ENCODE peak calls at places on chromosomes 3 and 15, in six cellular contexts. One of them, this sample, is unnamed.

GRCh38 chr15:67082007-67082536 is 16.7 kb downstream of the SMAD3 start:
- DNase-seq in gastrocnemius medialis: peak
- DNase-seq in mucosa of descending colon: no peak
- DNase-seq in effector memory CD4-positive, alpha-beta T cell: peak
- DNase-seq in BJ: no peak
- DNase-seq in testis: no peak
- DNase-seq in this sample: no peak

GRCh38 chr3:18245721-18246120 is 179.4 kb downstream of the SATB1 start:
- DNase-seq in gastrocnemius medialis: no peak
- DNase-seq in mucosa of descending colon: no peak
- DNase-seq in effector memory CD4-positive, alpha-beta T cell: no peak
- DNase-seq in BJ: no peak
- DNase-seq in testis: no peak
- DNase-seq in this sample: no peak

GRCh38 chr3:132008841-132009638 is 25.8 kb downstream of the CPNE4 start:
- DNase-seq in gastrocnemius medialis: no peak
- DNase-seq in mucosa of descending colon: no peak
- DNase-seq in effector memory CD4-positive, alpha-beta T cell: no peak
- DNase-seq in BJ: no peak
- DNase-seq in testis: no peak
- DNase-seq in this sample: no peak

GRCh38 chr3:149626671-149627070 is 31.2 kb downstream of the WWTR1 start:
- DNase-seq in gastrocnemius medialis: no peak
- DNase-seq in mucosa of descending colon: no peak
- DNase-seq in effector memory CD4-positive, alpha-beta T cell: no peak
- DNase-seq in BJ: no peak
- DNase-seq in testis: no peak
- DNase-seq in this sample: no peak

GRCh38 chr3:160948273-160948672 is 156.9 kb downstream of the B3GALNT1 start:
- DNase-seq in gastrocnemius medialis: no peak
- DNase-seq in mucosa of descending colon: no peak
- DNase-seq in effector memory CD4-positive, alpha-beta T cell: no peak
- DNase-seq in BJ: no peak
- DNase-seq in testis: no peak
- DNase-seq in this sample: peak

GRCh38 chr3:81554805-81555204 is 206.6 kb downstream of the GBE1 start:
- DNase-seq in gastrocnemius medialis: no peak
- DNase-seq in mucosa of descending colon: no peak
- DNase-seq in effector memory CD4-positive, alpha-beta T cell: no peak
- DNase-seq in BJ: no peak
- DNase-seq in testis: no peak
- DNase-seq in this sample: no peak

GRCh38 chr3:123063034-123063433 is 3.8 kb upstream of the PDIA5 start:
- DNase-seq in gastrocnemius medialis: no peak
- DNase-seq in mucosa of descending colon: no peak
- DNase-seq in effector memory CD4-positive, alpha-beta T cell: no peak
- DNase-seq in BJ: no peak
- DNase-seq in testis: no peak
- DNase-seq in this sample: no peak

GRCh38 chr3:12363397-12364195 is 74.7 kb downstream of the PPARG start:
- DNase-seq in gastrocnemius medialis: no peak
- DNase-seq in mucosa of descending colon: no peak
- DNase-seq in effector memory CD4-positive, alpha-beta T cell: no peak
- DNase-seq in BJ: no peak
- DNase-seq in testis: no peak
- DNase-seq in this sample: no peak

GRCh38 chr15:82045179-82045891 is 483 bp downstream of the MEX3B start:
- DNase-seq in gastrocnemius medialis: peak
- DNase-seq in mucosa of descending colon: peak
- DNase-seq in effector memory CD4-positive, alpha-beta T cell: no peak
- DNase-seq in BJ: no peak
- DNase-seq in testis: peak
- DNase-seq in this sample: no peak

GRCh38 chr3:186985713-186986364 is 55.5 kb downstream of the ST6GAL1 start:
- DNase-seq in gastrocnemius medialis: no peak
- DNase-seq in mucosa of descending colon: no peak
- DNase-seq in effector memory CD4-positive, alpha-beta T cell: no peak
- DNase-seq in BJ: no peak
- DNase-seq in testis: no peak
- DNase-seq in this sample: no peak

GRCh38 chr3:32843504-32844321 is 25.9 kb downstream of the TRIM71 start:
- DNase-seq in gastrocnemius medialis: no peak
- DNase-seq in mucosa of descending colon: no peak
- DNase-seq in effector memory CD4-positive, alpha-beta T cell: no peak
- DNase-seq in BJ: no peak
- DNase-seq in testis: no peak
- DNase-seq in this sample: no peak

GRCh38 chr15:47523669-47524068 is 193.6 kb upstream of the SEMA6D start:
- DNase-seq in gastrocnemius medialis: no peak
- DNase-seq in mucosa of descending colon: no peak
- DNase-seq in effector memory CD4-positive, alpha-beta T cell: no peak
- DNase-seq in BJ: no peak
- DNase-seq in testis: no peak
- DNase-seq in this sample: no peak

GRCh38 chr3:65992106-65992505 is 46.6 kb downstream of the MAGI1 start:
- DNase-seq in gastrocnemius medialis: no peak
- DNase-seq in mucosa of descending colon: no peak
- DNase-seq in effector memory CD4-positive, alpha-beta T cell: no peak
- DNase-seq in BJ: no peak
- DNase-seq in testis: no peak
- DNase-seq in this sample: no peak
- H3K4me3 ChIP-seq in gastrocnemius medialis: no peak
- H3K4me3 ChIP-seq in mucosa of descending colon: no peak
- H3K4me3 ChIP-seq in effector memory CD4-positive, alpha-beta T cell: no peak
- H3K4me3 ChIP-seq in BJ: no peak
- H3K4me3 ChIP-seq in testis: no peak
- H3K4me3 ChIP-seq in this sample: no peak

DNA sequence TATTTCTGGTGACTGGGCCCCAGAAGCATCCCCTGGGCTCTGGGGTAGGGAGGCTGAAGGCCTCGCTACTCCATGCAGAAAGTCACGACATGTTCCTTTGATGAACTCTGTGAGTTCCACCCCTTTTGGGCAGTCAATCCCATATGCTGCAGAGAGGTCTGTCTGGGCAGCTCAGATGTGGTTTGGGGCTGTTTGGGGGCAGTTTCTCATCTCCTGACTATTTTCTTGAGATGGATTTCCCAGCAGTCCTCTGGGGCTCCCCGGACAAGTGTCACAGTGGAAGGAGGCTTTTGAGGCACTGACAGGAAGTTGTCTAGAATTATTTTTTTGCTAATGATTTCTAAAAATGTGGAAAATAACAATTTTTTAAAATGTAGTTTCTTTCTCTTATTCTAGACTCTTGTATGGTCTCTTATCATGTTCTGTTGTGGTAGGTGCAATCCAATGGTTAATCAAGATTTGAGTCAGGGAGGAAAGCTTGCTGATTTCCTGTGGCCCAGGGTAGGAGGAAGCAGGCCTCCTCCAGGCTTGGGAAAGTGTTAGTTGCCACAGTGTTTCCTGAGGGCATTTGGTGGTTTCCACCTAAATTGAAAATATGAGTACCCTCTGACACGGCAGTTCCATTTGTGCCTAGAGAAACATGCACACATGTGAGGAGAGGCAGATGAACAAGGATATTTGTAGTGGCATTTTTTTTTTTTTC is 19.9 kb upstream of the TATDN2 start:
- DNase-seq in gastrocnemius medialis: no peak
- DNase-seq in mucosa of descending colon: no peak
- DNase-seq in effector memory CD4-positive, alpha-beta T cell: no peak
- DNase-seq in BJ: no peak
- DNase-seq in testis: no peak
- DNase-seq in this sample: no peak
- H3K4me3 ChIP-seq in gastrocnemius medialis: no peak
- H3K4me3 ChIP-seq in mucosa of descending colon: no peak
- H3K4me3 ChIP-seq in effector memory CD4-positive, alpha-beta T cell: no peak
- H3K4me3 ChIP-seq in BJ: no peak
- H3K4me3 ChIP-seq in testis: no peak
- H3K4me3 ChIP-seq in this sample: no peak

DNA sequence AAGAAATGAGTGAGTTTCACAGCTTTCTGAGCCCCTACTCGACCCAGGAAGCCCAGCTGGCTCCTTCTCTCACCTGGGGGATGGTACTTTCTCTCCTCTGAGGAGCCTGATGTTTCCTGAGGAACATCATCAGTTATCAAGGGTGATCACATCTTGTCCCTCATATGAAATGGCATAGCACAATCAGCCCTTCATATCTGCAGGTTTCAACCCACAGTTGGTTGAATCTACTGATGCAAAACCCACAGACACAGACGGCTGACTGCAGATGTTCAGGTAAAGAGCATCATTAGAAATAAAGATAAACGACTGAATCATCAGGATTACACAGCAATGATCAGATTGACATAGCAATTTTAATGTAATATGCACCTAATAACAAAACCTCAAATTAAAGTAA is 93.6 kb upstream of the OSTN start:
- DNase-seq in gastrocnemius medialis: no peak
- DNase-seq in mucosa of descending colon: no peak
- DNase-seq in effector memory CD4-positive, alpha-beta T cell: no peak
- DNase-seq in BJ: no peak
- DNase-seq in testis: no peak
- DNase-seq in this sample: no peak
- H3K4me3 ChIP-seq in gastrocnemius medialis: no peak
- H3K4me3 ChIP-seq in mucosa of descending colon: no peak
- H3K4me3 ChIP-seq in effector memory CD4-positive, alpha-beta T cell: no peak
- H3K4me3 ChIP-seq in BJ: no peak
- H3K4me3 ChIP-seq in testis: no peak
- H3K4me3 ChIP-seq in this sample: no peak

DNA sequence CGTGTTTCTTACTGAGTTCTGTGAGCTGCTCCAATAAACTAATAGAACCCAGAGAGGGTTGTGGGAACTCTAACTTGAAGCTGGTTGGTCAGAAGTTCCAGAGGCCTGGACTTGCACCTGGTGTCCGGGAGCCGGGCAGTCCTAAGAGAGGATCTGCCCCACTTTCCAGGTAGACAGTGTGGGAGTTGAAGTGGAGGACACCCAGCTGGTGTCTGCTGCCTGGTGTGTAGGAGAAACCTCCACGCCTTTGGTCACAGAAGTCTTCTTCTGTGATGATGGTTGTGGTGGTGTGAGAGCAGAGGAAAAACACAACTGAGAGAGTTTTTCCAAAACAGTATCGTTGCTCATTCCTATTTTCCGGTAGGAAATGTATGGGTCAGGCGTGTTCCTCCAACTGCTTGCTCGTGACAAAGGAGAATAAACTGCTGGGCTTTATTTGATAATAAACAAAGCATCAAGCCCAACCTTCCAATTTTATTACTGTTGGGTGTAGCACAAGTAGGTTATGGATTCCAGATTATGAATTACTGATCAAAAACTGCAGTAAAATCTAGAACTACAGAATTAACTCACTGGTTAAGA is 137.0 kb downstream of the KLF13 start:
- DNase-seq in gastrocnemius medialis: no peak
- DNase-seq in mucosa of descending colon: no peak
- DNase-seq in effector memory CD4-positive, alpha-beta T cell: no peak
- DNase-seq in BJ: no peak
- DNase-seq in testis: no peak
- DNase-seq in this sample: no peak
- H3K4me3 ChIP-seq in gastrocnemius medialis: no peak
- H3K4me3 ChIP-seq in mucosa of descending colon: no peak
- H3K4me3 ChIP-seq in effector memory CD4-positive, alpha-beta T cell: no peak
- H3K4me3 ChIP-seq in BJ: no peak
- H3K4me3 ChIP-seq in testis: no peak
- H3K4me3 ChIP-seq in this sample: no peak

GRCh38 chr3:189586941-189587687 is 44.1 kb upstream of the TP63 start:
- DNase-seq in gastrocnemius medialis: no peak
- DNase-seq in mucosa of descending colon: no peak
- DNase-seq in effector memory CD4-positive, alpha-beta T cell: no peak
- DNase-seq in BJ: no peak
- DNase-seq in testis: no peak
- DNase-seq in this sample: no peak

GRCh38 chr3:189584609-189585008 is 46.6 kb upstream of the TP63 start:
- DNase-seq in gastrocnemius medialis: no peak
- DNase-seq in mucosa of descending colon: no peak
- DNase-seq in effector memory CD4-positive, alpha-beta T cell: no peak
- DNase-seq in BJ: no peak
- DNase-seq in testis: no peak
- DNase-seq in this sample: no peak

GRCh38 chr3:189588061-189588817 is 43.0 kb upstream of the TP63 start:
- DNase-seq in gastrocnemius medialis: no peak
- DNase-seq in mucosa of descending colon: no peak
- DNase-seq in effector memory CD4-positive, alpha-beta T cell: no peak
- DNase-seq in BJ: peak
- DNase-seq in testis: no peak
- DNase-seq in this sample: no peak

GRCh38 chr3:189590223-189590622 is 41.0 kb upstream of the TP63 start:
- DNase-seq in gastrocnemius medialis: no peak
- DNase-seq in mucosa of descending colon: no peak
- DNase-seq in effector memory CD4-positive, alpha-beta T cell: no peak
- DNase-seq in BJ: no peak
- DNase-seq in testis: no peak
- DNase-seq in this sample: no peak

GRCh38 chr3:189588818-189589569 is 42.2 kb upstream of the TP63 start:
- DNase-seq in gastrocnemius medialis: no peak
- DNase-seq in mucosa of descending colon: no peak
- DNase-seq in effector memory CD4-positive, alpha-beta T cell: no peak
- DNase-seq in BJ: no peak
- DNase-seq in testis: no peak
- DNase-seq in this sample: no peak
- H3K4me3 ChIP-seq in gastrocnemius medialis: no peak
- H3K4me3 ChIP-seq in mucosa of descending colon: no peak
- H3K4me3 ChIP-seq in effector memory CD4-positive, alpha-beta T cell: no peak
- H3K4me3 ChIP-seq in BJ: no peak
- H3K4me3 ChIP-seq in testis: no peak
- H3K4me3 ChIP-seq in this sample: no peak

DNA sequence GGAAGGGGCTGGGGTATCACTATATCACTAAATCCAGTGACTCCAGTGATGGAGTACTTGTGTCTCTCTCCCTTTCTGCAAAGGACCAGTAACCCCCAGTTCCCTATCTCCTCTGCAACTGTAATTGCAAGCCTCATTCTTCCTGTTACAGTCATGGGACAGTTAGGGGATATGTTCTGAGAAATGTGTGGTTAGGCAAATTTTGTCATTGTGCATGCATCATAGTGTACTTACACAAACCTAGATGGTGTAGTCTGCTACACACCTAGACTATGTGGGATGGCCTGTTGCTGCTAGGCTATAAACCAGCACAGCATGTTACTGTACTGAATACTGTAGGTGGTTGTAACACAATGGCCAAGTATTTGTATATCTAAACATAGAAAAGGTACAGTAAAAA is 2.2 kb downstream of the VPS8 start:
- DNase-seq in gastrocnemius medialis: no peak
- DNase-seq in mucosa of descending colon: no peak
- DNase-seq in effector memory CD4-positive, alpha-beta T cell: no peak
- DNase-seq in BJ: no peak
- DNase-seq in testis: no peak
- DNase-seq in this sample: no peak
- H3K4me3 ChIP-seq in gastrocnemius medialis: no peak
- H3K4me3 ChIP-seq in mucosa of descending colon: no peak
- H3K4me3 ChIP-seq in effector memory CD4-positive, alpha-beta T cell: no peak
- H3K4me3 ChIP-seq in BJ: no peak
- H3K4me3 ChIP-seq in testis: no peak
- H3K4me3 ChIP-seq in this sample: no peak

GRCh38 chr15:50876989-50877360 is 31.5 kb upstream of the AP4E1 start:
- DNase-seq in gastrocnemius medialis: peak
- DNase-seq in mucosa of descending colon: no peak
- DNase-seq in effector memory CD4-positive, alpha-beta T cell: peak
- DNase-seq in BJ: peak
- DNase-seq in testis: peak
- DNase-seq in this sample: peak
- H3K4me3 ChIP-seq in gastrocnemius medialis: peak
- H3K4me3 ChIP-seq in mucosa of descending colon: no peak
- H3K4me3 ChIP-seq in effector memory CD4-positive, alpha-beta T cell: peak
- H3K4me3 ChIP-seq in BJ: peak
- H3K4me3 ChIP-seq in testis: peak
- H3K4me3 ChIP-seq in this sample: peak